ENCODE peak calls at places on chromosomes 11 and 22, in seven cellular contexts. A is A549, I is tibial artery, K is lower lobe of right lung, E is GM12878, J is tibial nerve, L is psoas muscle. V is an unnamed sample. For H3K4me1, the result is how much of the 10 kb centered on the place peaks cover.

GRCh38 chr11:119316729-119317591 is at the start of gene MCAM:
- DNase-seq in A (no peak), I (peak), K (no peak), E (no peak), J (no peak), L (no peak), V (peak)

GRCh38 chr22:49592780-49593501 is 234.7 kb downstream of the BRD1 start:
- DNase-seq in A (no peak), I (no peak), K (peak), E (no peak), J (no peak), L (no peak), V (no peak)

GRCh38 chr11:27656806-27657483 is 43.3 kb downstream of the BDNF start:
- DNase-seq in A (peak), I (no peak), K (no peak), E (no peak), J (no peak), L (no peak), V (no peak)

GRCh38 chr11:118180300-118180703 is 3.9 kb upstream of the SCN2B start:
- DNase-seq in A (peak), I (peak), K (no peak), E (no peak), J (peak), L (peak), V (peak)

GRCh38 chr11:278001-278951 is at the start of gene NLRP6:
- DNase-seq in A (no peak), I (no peak), K (no peak), E (no peak), J (peak), L (no peak), V (peak)

GRCh38 chr11:86938900-86939880 is 16.0 kb downstream of the FZD4 start:
- DNase-seq in A (peak), I (no peak), K (no peak), E (no peak), J (no peak), L (no peak), V (no peak)

GRCh38 chr11:120546312-120547205 is 35.0 kb downstream of the GRIK4 start:
- DNase-seq in A (peak), I (peak), K (no peak), E (no peak), J (no peak), L (peak), V (peak)

GRCh38 chr22:41048791-41049717 is 43.3 kb upstream of the EP300 start:
- DNase-seq in A (no peak), I (peak), K (peak), E (no peak), J (peak), L (peak), V (peak)

GRCh38 chr11:95035316-95035715 is 10.3 kb downstream of the KDM4E start:
- DNase-seq in A (no peak), I (no peak), K (no peak), E (no peak), J (no peak), L (no peak), V (no peak)

GRCh38 chr22:47497666-47498065 is 735.2 kb downstream of the TBC1D22A start:
- DNase-seq in A (no peak), I (no peak), K (no peak), E (no peak), J (no peak), L (no peak), V (no peak)

GRCh38 chr22:25382762-25383161 is 163.3 kb downstream of the CRYBB2 start:
- DNase-seq in A (no peak), I (no peak), K (no peak), E (no peak), J (no peak), L (no peak), V (no peak)

GRCh38 chr11:27293500-27294417 is 69.3 kb downstream of the CCDC34 start:
- DNase-seq in A (no peak), I (no peak), K (no peak), E (no peak), J (no peak), L (no peak), V (no peak)

GRCh38 chr11:35464308-35464707 is 45.0 kb upstream of the SLC1A2 start:
- DNase-seq in A (no peak), I (no peak), K (no peak), E (no peak), J (no peak), L (no peak), V (no peak)

GRCh38 chr11:69645801-69646492 is 5.0 kb downstream of the CCND1 start:
- DNase-seq in A (no peak), I (no peak), K (no peak), E (no peak), J (no peak), L (no peak), V (no peak)

GRCh38 chr11:134045799-134046635 is 22.9 kb upstream of the JAM3 start:
- DNase-seq in A (no peak), I (no peak), K (no peak), E (no peak), J (no peak), L (peak), V (no peak)

GRCh38 chr11:64489831-64490441 is 101.1 kb upstream of the SLC22A12 start:
- DNase-seq in A (peak), I (peak), K (peak), E (no peak), J (no peak), L (peak), V (peak)

GRCh38 chr11:34176980-34177319 is 71.5 kb downstream of the NAT10 start:
- DNase-seq in A (no peak), I (no peak), K (no peak), E (no peak), J (no peak), L (no peak), V (no peak)

GRCh38 chr22:33654173-33654890 is 265.9 kb downstream of the LARGE1 start:
- DNase-seq in A (no peak), I (no peak), K (no peak), E (no peak), J (no peak), L (no peak), V (no peak)

GRCh38 chr11:40161855-40162410 is 1297.5 kb downstream of the LRRC4C start:
- DNase-seq in A (no peak), I (no peak), K (no peak), E (no peak), J (no peak), L (no peak), V (no peak)

GRCh38 chr22:50157976-50158375 is 12.6 kb upstream of the PANX2 start:
- DNase-seq in A (no peak), I (no peak), K (peak), E (no peak), J (no peak), L (no peak), V (no peak)

GRCh38 chr22:30717331-30717921 is 22.8 kb downstream of the OSBP2 start:
- DNase-seq in A (peak), I (no peak), K (no peak), E (no peak), J (no peak), L (no peak), V (no peak)

GRCh38 chr11:120569903-120570302 is 58.4 kb downstream of the GRIK4 start:
- DNase-seq in A (no peak), I (no peak), K (no peak), E (no peak), J (no peak), L (no peak), V (no peak)

GRCh38 chr22:18100781-18101180 is 9.8 kb upstream of the TUBA8 start:
- DNase-seq in A (no peak), I (no peak), K (no peak), E (no peak), J (no peak), L (no peak), V (no peak)

GRCh38 chr11:64885367-64886286 is 7.2 kb upstream of the EHD1 start:
- DNase-seq in A (peak), I (no peak), K (no peak), E (no peak), J (no peak), L (no peak), V (no peak)

GRCh38 chr11:121508449-121508848 is 55.7 kb upstream of the SORL1-AS1 start:
- DNase-seq in A (no peak), I (no peak), K (no peak), E (no peak), J (no peak), L (no peak), V (no peak)

GRCh38 chr11:12552677-12553076 is 121.5 kb upstream of the TEAD1 start:
- DNase-seq in A (no peak), I (peak), K (no peak), E (no peak), J (no peak), L (no peak), V (peak)

GRCh38 chr11:130436171-130436570 is 7.8 kb upstream of the ADAMTS8 start:
- DNase-seq in A (no peak), I (no peak), K (no peak), E (no peak), J (no peak), L (no peak), V (no peak)

GRCh38 chr22:37274380-37274862 is 7.9 kb upstream of the CYTH4 start:
- DNase-seq in A (no peak), I (peak), K (peak), E (no peak), J (no peak), L (peak), V (no peak)

GRCh38 chr11:125499563-125499962 is 3.5 kb upstream of the FEZ1 start:
- DNase-seq in A (no peak), I (no peak), K (no peak), E (no peak), J (no peak), L (no peak), V (no peak)

DNA sequence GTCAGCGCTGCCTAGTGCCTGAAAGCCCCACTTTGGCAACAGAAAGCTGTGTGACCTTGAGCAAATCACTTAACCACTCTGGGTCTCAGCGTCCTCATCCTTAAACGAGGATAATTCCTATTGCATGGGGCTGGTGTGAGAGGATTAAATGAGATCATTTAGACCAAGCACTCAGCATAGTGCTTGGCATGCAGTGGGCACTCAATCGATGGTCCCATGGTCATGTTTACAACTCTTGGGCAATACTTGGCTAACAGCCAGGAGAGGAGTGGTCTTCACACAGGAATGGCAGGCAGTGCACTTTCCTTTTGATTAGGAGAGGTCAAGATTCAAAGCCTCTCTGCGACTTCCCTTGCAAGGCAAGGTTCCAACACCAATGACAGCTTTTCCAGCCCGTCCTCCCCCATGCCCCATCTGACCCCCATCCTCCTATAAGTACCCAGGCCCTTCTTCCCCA is 14.1 kb downstream of the TNKS1BP1 start:
- DNase-seq in A (no peak), I (peak), K (no peak), E (no peak), J (no peak), L (no peak), V (no peak)
- H3K4me1 ChIP-seq in A (under half), I (half or more), K (half or more), E (under half), J (half or more), L (half or more), V (under half)

GRCh38 chr11:45266693-45267451 is 19.3 kb downstream of the SYT13 start:
- DNase-seq in A (peak), I (no peak), K (no peak), E (no peak), J (no peak), L (no peak), V (no peak)

GRCh38 chr11:45264839-45265515 is 21.2 kb downstream of the SYT13 start:
- DNase-seq in A (peak), I (no peak), K (no peak), E (no peak), J (no peak), L (no peak), V (no peak)

GRCh38 chr11:45263773-45264172 is 22.4 kb downstream of the SYT13 start:
- DNase-seq in A (no peak), I (no peak), K (no peak), E (no peak), J (no peak), L (no peak), V (no peak)

GRCh38 chr11:45267660-45268340 is 18.3 kb downstream of the SYT13 start:
- DNase-seq in A (peak), I (no peak), K (no peak), E (no peak), J (no peak), L (no peak), V (no peak)

DNA sequence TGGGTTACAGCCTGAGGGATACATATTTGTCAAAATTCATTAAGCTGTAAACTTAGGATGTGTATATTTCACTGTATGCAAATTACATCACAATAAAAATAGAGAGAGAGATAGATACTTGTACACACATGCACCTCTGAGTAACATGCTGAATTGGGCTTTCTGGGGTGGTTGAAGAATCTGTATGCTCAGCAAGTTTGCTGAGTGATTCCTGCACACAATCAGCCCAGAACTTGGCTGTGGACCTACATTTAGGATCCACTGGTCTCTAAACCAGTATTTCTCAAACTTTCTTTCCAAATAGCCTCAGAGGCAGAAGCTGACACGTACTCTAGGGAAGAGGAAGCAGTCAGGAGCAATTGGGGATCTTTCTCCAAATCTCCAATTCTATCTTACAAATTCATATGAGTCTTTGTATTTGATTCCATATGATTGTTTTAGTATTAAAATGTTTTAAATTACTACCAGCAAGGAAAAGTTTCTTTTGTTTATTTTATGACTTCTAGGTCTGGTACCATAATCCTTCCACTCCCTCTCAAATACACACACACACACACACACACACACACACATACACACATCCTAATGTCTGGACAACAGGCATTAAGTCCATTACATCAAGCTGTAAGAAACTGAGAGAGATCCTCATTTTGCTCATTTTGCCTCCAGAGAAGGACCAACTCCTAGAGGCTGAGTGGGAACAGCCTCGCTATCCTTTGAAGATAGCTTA is 20.0 kb downstream of the SYT13 start:
- DNase-seq in A (no peak), I (no peak), K (no peak), E (no peak), J (no peak), L (no peak), V (no peak)
- TF ChIP-seq CTCF in A (no peak), I (no peak), K (no peak), E (no peak), J (no peak), L (no peak), V (no peak)

GRCh38 chr11:47850337-47850736 is 2.2 kb upstream of the NUP160 start:
- DNase-seq in A (no peak), I (no peak), K (no peak), E (no peak), J (no peak), L (no peak), V (no peak)
- H3K4me3 ChIP-seq in A (no peak), I (no peak), K (no peak), E (no peak), J (no peak), L (no peak), V (no peak)

GRCh38 chr22:20089226-20089976 is 9.4 kb downstream of the DGCR8 start:
- DNase-seq in A (no peak), I (no peak), K (peak), E (no peak), J (no peak), L (no peak), V (no peak)
- H3K4me1 ChIP-seq in A (under half), I (under half), K (under half), E (under half), J (under half), L (under half), V (under half)

DNA sequence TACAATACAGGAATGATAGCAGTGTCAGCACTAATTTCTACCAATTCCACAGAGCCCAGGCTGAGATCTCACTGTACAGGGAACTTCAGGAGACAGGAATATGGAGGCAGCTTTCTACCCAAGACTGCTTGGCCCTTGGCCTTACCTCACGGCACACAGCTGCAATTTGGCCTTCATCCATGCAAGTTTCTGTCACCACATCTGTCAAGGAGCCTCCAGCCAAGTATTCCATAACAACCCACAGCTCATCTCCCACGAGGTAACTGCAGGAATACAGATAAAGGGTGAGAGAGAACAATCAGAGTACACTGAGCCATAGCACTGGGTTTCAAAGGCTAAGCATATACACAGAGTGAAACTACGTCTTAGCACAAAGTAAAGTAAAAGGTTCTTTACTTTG is 39.0 kb upstream of the GDPD4 start:
- DNase-seq in A (no peak), I (no peak), K (no peak), E (no peak), J (no peak), L (no peak), V (no peak)
- TF ChIP-seq CTCF in A (no peak), I (no peak), K (no peak), E (no peak), J (no peak), L (no peak), V (no peak)

GRCh38 chr11:9825895-9826294 is 162.0 kb downstream of the SWAP70 start:
- DNase-seq in A (no peak), I (no peak), K (no peak), E (no peak), J (no peak), L (no peak), V (no peak)

GRCh38 chr11:9823439-9823838 is 159.6 kb downstream of the SWAP70 start:
- DNase-seq in A (no peak), I (no peak), K (no peak), E (no peak), J (no peak), L (no peak), V (no peak)

GRCh38 chr11:9826390-9826789 is 162.5 kb downstream of the SWAP70 start:
- DNase-seq in A (no peak), I (no peak), K (no peak), E (no peak), J (no peak), L (no peak), V (no peak)

GRCh38 chr11:9823887-9824385 is 160.1 kb downstream of the SWAP70 start:
- DNase-seq in A (no peak), I (no peak), K (no peak), E (no peak), J (no peak), L (no peak), V (no peak)

GRCh38 chr11:9825315-9825714 is 161.4 kb downstream of the SWAP70 start:
- DNase-seq in A (no peak), I (no peak), K (no peak), E (no peak), J (no peak), L (no peak), V (no peak)
- H3K4me3 ChIP-seq in A (no peak), I (no peak), K (no peak), E (no peak), J (no peak), L (no peak), V (no peak)

DNA sequence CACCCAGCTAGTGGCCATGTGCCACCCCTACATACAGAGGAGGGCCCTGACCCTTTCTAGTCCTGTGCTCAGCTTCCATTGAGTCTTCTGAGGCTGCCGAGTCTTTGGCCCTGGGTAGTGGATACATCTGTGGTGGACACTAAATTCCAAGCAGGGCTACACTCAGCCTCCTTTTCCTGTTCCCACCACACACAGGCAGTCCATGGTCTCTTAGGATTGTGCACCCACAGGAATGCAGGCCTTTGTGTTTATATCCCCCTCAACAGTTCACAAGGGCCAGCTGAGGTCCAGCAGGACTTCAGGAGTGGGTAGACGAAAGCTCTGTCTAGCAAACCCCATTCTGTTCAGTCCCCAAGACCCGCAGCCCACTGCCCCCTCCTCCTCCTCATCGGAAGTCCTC is 91.7 kb downstream of the SWAP70 start:
- DNase-seq in A (no peak), I (no peak), K (no peak), E (no peak), J (no peak), L (no peak), V (no peak)
- H3K4me1 ChIP-seq in A (half or more), I (under half), K (under half), E (half or more), J (under half), L (under half), V (under half)

DNA sequence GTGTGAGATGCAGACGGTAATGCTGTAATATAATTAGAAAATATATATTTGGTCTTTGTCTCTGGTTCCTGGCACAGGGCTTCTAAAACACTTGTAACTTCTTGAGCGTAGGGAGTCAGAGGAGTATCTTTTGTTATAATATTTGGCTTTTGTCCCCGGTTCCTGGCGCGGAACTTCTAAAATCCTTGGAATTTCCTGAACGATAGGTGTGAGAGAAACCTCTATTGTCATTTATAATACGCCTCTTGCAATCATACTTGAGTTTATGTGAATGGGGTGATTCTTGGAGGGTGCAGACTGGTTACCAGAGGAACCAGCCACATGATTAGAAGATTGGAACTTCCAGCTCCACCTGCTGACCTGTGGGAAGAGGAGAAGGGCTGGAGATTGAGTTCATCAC is 54.1 kb upstream of the ZBED5 start:
- DNase-seq in A (no peak), I (no peak), K (no peak), E (no peak), J (no peak), L (no peak), V (no peak)
- TF ChIP-seq CTCF in A (no peak), I (no peak), K (no peak), E (no peak), J (no peak), L (no peak), V (no peak)